ENCODE peak calls at places on chromosome 13, in five cellular contexts. One of them, this sample, is unnamed.

GRCh38 chr13:110149036-110149435 is 157.9 kb downstream of the COL4A1 start:
- DNase-seq in GM12878: no peak
- DNase-seq in HCT116: no peak
- DNase-seq in HepG2: no peak
- DNase-seq in H1: no peak
- DNase-seq in this sample: no peak

GRCh38 chr13:31225180-31225579 is 25.4 kb downstream of the B3GLCT start:
- DNase-seq in H1: no peak
- DNase-seq in GM12878: no peak
- DNase-seq in HepG2: no peak
- DNase-seq in HCT116: no peak
- DNase-seq in this sample: no peak

GRCh38 chr13:110238795-110239194 is 68.2 kb downstream of the COL4A1 start:
- DNase-seq in HepG2: no peak
- DNase-seq in H1: no peak
- DNase-seq in HCT116: no peak
- DNase-seq in GM12878: no peak
- DNase-seq in this sample: no peak

GRCh38 chr13:67278230-67278629 is 48.1 kb upstream of the PCDH9 start:
- DNase-seq in GM12878: no peak
- DNase-seq in HCT116: no peak
- DNase-seq in HepG2: no peak
- DNase-seq in H1: no peak
- DNase-seq in this sample: no peak

GRCh38 chr13:20127263-20127562 is 33.6 kb downstream of the GJA3 start:
- DNase-seq in HepG2: peak
- DNase-seq in H1: no peak
- DNase-seq in GM12878: no peak
- DNase-seq in HCT116: no peak
- DNase-seq in this sample: no peak

GRCh38 chr13:43905435-43906031 is 25.8 kb downstream of the LACC1 start:
- DNase-seq in HepG2: peak
- DNase-seq in GM12878: no peak
- DNase-seq in HCT116: peak
- DNase-seq in H1: no peak
- DNase-seq in this sample: peak

GRCh38 chr13:48542581-48543341 is 9.9 kb upstream of the RCBTB2 start:
- DNase-seq in HCT116: no peak
- DNase-seq in GM12878: no peak
- DNase-seq in HepG2: peak
- DNase-seq in H1: no peak
- DNase-seq in this sample: no peak

GRCh38 chr13:62510906-62511655 is 1095.4 kb upstream of the PCDH20 start:
- DNase-seq in HCT116: no peak
- DNase-seq in HepG2: no peak
- DNase-seq in GM12878: peak
- DNase-seq in H1: peak
- DNase-seq in this sample: no peak

GRCh38 chr13:79658333-79658975 is 177.5 kb downstream of the NDFIP2 start:
- DNase-seq in HCT116: no peak
- DNase-seq in GM12878: no peak
- DNase-seq in HepG2: no peak
- DNase-seq in H1: no peak
- DNase-seq in this sample: no peak

GRCh38 chr13:79662882-79663281 is 181.9 kb downstream of the NDFIP2 start:
- DNase-seq in H1: no peak
- DNase-seq in HepG2: no peak
- DNase-seq in HCT116: no peak
- DNase-seq in GM12878: no peak
- DNase-seq in this sample: no peak

GRCh38 chr13:79660361-79660760 is 179.4 kb downstream of the NDFIP2 start:
- DNase-seq in HepG2: no peak
- DNase-seq in HCT116: no peak
- DNase-seq in H1: no peak
- DNase-seq in GM12878: peak
- DNase-seq in this sample: no peak

GRCh38 chr13:79655509-79655908 is 174.6 kb downstream of the NDFIP2 start:
- DNase-seq in HCT116: no peak
- DNase-seq in HepG2: no peak
- DNase-seq in GM12878: no peak
- DNase-seq in H1: no peak
- DNase-seq in this sample: no peak

DNA sequence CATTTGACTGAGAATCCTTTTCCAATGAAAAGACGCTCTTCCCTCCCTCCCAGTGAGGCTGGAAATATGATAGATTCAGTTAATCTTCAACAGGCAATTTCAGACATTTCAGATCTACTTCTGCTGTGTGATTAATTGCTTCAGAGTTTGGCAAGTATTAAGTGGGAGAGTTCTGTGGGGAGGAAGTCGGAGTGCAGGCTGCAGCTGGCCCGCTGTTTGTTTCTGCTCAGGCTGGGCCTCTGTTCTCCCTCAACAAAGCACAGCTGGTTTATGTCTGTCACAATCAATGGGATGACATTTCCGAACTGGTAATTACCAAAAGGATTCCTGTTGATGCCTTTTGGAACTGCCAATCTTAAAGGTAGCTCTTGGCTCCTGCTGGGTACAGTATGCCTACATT is 178.2 kb downstream of the NDFIP2 start:
- DNase-seq in H1: no peak
- DNase-seq in HCT116: no peak
- DNase-seq in HepG2: no peak
- DNase-seq in GM12878: no peak
- DNase-seq in this sample: no peak
- TF ChIP-seq ZNF274 in H1: no peak
- TF ChIP-seq ZNF274 in HCT116: no peak
- TF ChIP-seq ZNF274 in HepG2: no peak
- TF ChIP-seq ZNF274 in GM12878: no peak
- TF ChIP-seq ZNF274 in this sample: no peak

GRCh38 chr13:33723772-33724435 is 94.0 kb upstream of the RFC3 start:
- DNase-seq in GM12878: peak
- DNase-seq in HepG2: peak
- DNase-seq in HCT116: peak
- DNase-seq in H1: peak
- DNase-seq in this sample: peak
- TF ChIP-seq CTCF in GM12878: peak
- TF ChIP-seq CTCF in HepG2: peak
- TF ChIP-seq CTCF in HCT116: peak
- TF ChIP-seq CTCF in H1: peak
- TF ChIP-seq CTCF in this sample: peak

DNA sequence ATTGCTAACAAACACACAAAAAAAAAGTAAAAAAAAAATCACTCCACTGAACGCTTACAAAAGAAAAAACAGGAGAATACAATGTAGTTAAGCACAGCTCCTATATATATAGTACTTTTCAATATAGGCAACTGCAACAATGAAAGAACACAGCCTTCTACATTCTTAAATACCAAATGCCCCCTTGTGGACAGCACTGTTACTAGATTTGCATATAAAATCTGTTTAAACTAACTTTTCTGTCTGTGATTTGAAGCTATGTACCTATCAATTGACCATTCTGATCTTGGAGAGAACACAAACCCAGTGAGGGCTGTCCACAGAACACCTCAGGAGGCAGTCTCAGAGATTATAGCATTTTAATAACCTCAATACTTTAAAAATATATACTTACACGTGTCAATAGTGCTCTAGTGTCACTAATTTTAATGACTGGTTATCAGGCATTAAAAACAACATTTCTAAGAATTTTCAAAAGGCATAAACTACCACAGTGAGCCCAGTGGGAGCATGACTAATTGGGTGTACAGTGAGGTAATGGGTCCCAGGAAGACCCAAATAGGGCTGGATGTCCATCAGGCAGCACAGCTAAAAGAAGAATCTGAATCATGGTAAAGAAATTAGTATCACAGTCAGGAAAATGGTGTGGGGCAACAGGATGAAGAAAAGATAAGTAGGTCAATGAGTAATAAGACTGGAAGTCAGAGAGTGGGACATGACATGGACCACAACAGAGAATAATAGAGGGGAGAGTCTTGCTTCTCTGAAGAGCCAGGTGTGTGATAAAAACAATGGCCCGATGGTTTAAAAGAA is 22.2 kb downstream of the CCDC169 start:
- DNase-seq in HepG2: peak
- DNase-seq in HCT116: no peak
- DNase-seq in H1: no peak
- DNase-seq in GM12878: no peak
- DNase-seq in this sample: no peak
- TF ChIP-seq ZNF274 in HepG2: no peak
- TF ChIP-seq ZNF274 in HCT116: no peak
- TF ChIP-seq ZNF274 in H1: no peak
- TF ChIP-seq ZNF274 in GM12878: no peak
- TF ChIP-seq ZNF274 in this sample: no peak

GRCh38 chr13:113272791-113273190 is 24.2 kb upstream of the LAMP1 start:
- DNase-seq in H1: no peak
- DNase-seq in GM12878: no peak
- DNase-seq in HepG2: no peak
- DNase-seq in HCT116: no peak
- DNase-seq in this sample: no peak

GRCh38 chr13:113273856-113274590 is 23.0 kb upstream of the LAMP1 start:
- DNase-seq in H1: no peak
- DNase-seq in GM12878: no peak
- DNase-seq in HCT116: no peak
- DNase-seq in HepG2: no peak
- DNase-seq in this sample: peak

DNA sequence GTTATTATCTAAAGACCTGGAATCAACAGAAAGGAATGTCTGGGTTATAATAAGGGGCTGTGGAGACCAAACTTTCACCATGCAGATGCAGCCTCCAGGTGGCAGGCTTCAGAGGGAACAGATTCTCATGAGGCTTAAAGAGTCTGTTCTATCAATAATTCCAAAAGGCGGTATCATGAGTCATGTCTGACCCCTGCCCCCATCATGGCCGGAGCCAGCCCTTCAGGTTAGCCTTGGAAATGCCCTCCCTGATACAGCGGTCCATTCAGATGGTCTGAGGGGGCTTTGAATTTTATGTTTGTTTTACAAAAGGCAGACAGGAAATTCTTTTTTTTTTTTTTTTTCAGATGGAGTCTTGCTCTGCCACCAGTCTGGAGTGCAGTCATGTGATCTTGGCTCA is 21.7 kb upstream of the LAMP1 start:
- DNase-seq in GM12878: no peak
- DNase-seq in H1: no peak
- DNase-seq in HCT116: peak
- DNase-seq in HepG2: peak
- DNase-seq in this sample: peak
- TF ChIP-seq CTCF in GM12878: peak
- TF ChIP-seq CTCF in H1: peak
- TF ChIP-seq CTCF in HCT116: peak
- TF ChIP-seq CTCF in HepG2: peak
- TF ChIP-seq CTCF in this sample: peak

GRCh38 chr13:106186366-106187030 is 349.0 kb downstream of the EFNB2 start:
- DNase-seq in GM12878: no peak
- DNase-seq in HepG2: no peak
- DNase-seq in H1: no peak
- DNase-seq in HCT116: no peak
- DNase-seq in this sample: no peak

GRCh38 chr13:106187092-106187491 is 348.4 kb downstream of the EFNB2 start:
- DNase-seq in H1: no peak
- DNase-seq in HCT116: no peak
- DNase-seq in GM12878: no peak
- DNase-seq in HepG2: no peak
- DNase-seq in this sample: no peak

GRCh38 chr13:106183410-106184128 is 351.9 kb downstream of the EFNB2 start:
- DNase-seq in GM12878: no peak
- DNase-seq in HCT116: no peak
- DNase-seq in HepG2: no peak
- DNase-seq in H1: no peak
- DNase-seq in this sample: no peak

GRCh38 chr13:106182404-106182803 is 353.1 kb downstream of the EFNB2 start:
- DNase-seq in HepG2: no peak
- DNase-seq in HCT116: peak
- DNase-seq in H1: no peak
- DNase-seq in GM12878: no peak
- DNase-seq in this sample: no peak

GRCh38 chr13:106184778-106185177 is 350.7 kb downstream of the EFNB2 start:
- DNase-seq in HepG2: no peak
- DNase-seq in GM12878: no peak
- DNase-seq in H1: no peak
- DNase-seq in HCT116: no peak
- DNase-seq in this sample: no peak
- TF ChIP-seq ZNF274 in HepG2: no peak
- TF ChIP-seq ZNF274 in GM12878: no peak
- TF ChIP-seq ZNF274 in H1: no peak
- TF ChIP-seq ZNF274 in HCT116: no peak
- TF ChIP-seq ZNF274 in this sample: no peak

DNA sequence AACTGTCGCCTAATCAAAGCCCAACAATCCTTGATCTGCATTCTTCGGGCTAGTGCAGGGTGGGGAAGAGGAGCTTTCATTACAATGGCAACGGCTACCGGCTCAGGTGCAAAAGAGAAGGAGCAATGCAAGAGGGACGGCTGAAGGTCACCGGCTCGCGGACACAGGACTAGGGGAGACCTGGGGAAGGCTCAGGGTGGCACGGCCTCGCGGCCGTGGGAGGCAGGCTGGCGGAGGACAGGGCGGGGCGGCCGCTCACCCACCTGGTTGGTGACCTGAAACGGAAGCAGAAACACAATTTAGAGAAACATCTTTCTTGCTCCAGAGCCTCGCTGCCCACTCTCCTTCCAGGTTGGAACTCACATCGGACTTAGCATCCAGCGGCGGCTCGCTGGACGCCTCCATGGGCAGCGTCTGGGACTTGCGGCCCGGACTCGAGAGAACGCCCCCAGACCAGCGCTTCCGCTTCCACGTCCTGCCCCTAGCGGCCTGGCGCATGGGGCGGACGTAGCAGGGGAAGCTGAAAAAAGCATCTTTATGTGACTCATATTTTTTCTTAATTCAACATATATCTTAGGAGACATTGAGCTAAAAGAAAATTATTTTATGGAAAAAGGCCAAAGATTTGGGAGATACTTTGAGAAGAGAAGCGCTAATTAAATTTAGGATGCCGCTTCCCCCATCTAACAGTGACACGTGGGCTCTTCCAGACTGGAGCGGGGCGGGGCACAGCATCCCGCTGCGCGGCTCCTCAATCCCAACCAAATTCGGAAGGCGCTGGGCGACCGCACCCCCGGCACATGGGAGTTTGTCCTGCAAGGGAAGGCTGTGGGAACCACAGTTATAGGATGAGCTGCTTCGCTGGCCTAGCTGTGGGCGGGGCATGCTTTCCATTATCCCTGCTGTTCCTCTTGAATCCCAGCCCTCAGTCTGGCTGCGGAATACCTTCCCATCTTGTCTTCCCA is at the start of gene COMMD6:
- DNase-seq in HepG2: peak
- DNase-seq in H1: peak
- DNase-seq in GM12878: peak
- DNase-seq in HCT116: peak
- DNase-seq in this sample: peak
- TF ChIP-seq CTCF in HepG2: no peak
- TF ChIP-seq CTCF in H1: no peak
- TF ChIP-seq CTCF in GM12878: no peak
- TF ChIP-seq CTCF in HCT116: peak
- TF ChIP-seq CTCF in this sample: no peak

DNA sequence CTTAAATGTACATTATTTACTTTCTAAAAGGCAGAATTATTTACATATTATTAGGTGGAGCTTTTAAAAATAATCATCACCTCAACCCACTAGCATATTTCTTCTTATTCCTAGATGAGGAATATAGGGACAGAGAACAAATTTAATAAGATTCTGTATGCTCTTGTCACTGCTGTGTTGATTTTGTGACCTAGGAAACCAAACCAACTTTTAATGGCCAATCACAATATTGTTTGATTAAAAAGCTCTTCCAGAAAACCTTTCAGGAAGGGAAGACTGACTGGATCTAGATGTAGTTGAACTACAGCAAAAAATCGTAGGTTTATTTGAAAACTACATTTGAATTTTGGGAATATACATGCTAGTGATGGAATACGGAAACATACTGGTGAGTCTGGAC is 91.8 kb upstream of the RAP2A start:
- DNase-seq in HCT116: no peak
- DNase-seq in GM12878: no peak
- DNase-seq in HepG2: no peak
- DNase-seq in H1: no peak
- DNase-seq in this sample: no peak
- TF ChIP-seq ZNF274 in HCT116: no peak
- TF ChIP-seq ZNF274 in GM12878: no peak
- TF ChIP-seq ZNF274 in HepG2: no peak
- TF ChIP-seq ZNF274 in H1: no peak
- TF ChIP-seq ZNF274 in this sample: no peak

This sample was measured in K562.